ENCODE peak calls at places on chromosomes 7 and 10, in nine cellular contexts. M is stomach; L is GM13977; V is Peyer's patch; I is uterus; N is CD8-positive, alpha-beta T cell; C is AG04450; Q is suprapubic skin; U is lung. H is an unnamed sample.

GRCh38 chr7:48424731-48425130 is 253.5 kb downstream of the ABCA13 start:
- DNase-seq in U (no peak), N (no peak), V (no peak), L (peak; percentile 14), C (no peak), I (no peak), M (no peak), Q (no peak), H (no peak)

GRCh38 chr10:13587367-13587766 is 602 bp downstream of the PRPF18 start:
- DNase-seq in Q (no peak), M (no peak), L (no peak), C (no peak), I (no peak), U (no peak), N (no peak), V (no peak), H (no peak)

GRCh38 chr7:30927040-30927439 is 15.4 kb downstream of the AQP1 start:
- DNase-seq in C (no peak), N (no peak), M (no peak), Q (peak; percentile 44), I (no peak), U (peak; percentile 22), V (peak; percentile 8), L (no peak), H (no peak)

GRCh38 chr7:73606801-73607691 is 17.3 kb downstream of the MLXIPL start:
- DNase-seq in L (peak; percentile 88), Q (no peak), V (peak; percentile 31), C (no peak), I (peak; percentile 46), M (peak; percentile 59), U (peak; percentile 57), N (peak; percentile 66), H (peak; percentile 63)

GRCh38 chr10:69362471-69362954 is 54.2 kb downstream of the TACR2 start:
- DNase-seq in M (peak; percentile 61), U (peak; percentile 66), I (peak; percentile 31), V (no peak), N (no peak), L (no peak), C (peak; percentile 45), Q (no peak), H (no peak)

GRCh38 chr7:139930286-139930965 is 101.4 kb downstream of the TBXAS1 start:
- DNase-seq in V (no peak), Q (no peak), U (no peak), C (no peak), M (no peak), N (no peak), I (no peak), L (no peak), H (no peak)

GRCh38 chr7:69782917-69783684 is 184.8 kb downstream of the AUTS2 start:
- DNase-seq in V (no peak), I (peak; percentile 64), U (peak; percentile 38), L (no peak), M (no peak), Q (no peak), N (no peak), C (no peak), H (no peak)

GRCh38 chr7:47454961-47455871 is 126.7 kb downstream of the TNS3 start:
- DNase-seq in Q (no peak), I (no peak), V (no peak), N (no peak), L (no peak), U (no peak), C (no peak), M (no peak), H (no peak)

GRCh38 chr7:34759477-34760125 is 101.6 kb downstream of the NPSR1 start:
- DNase-seq in N (no peak), V (no peak), L (no peak), I (no peak), Q (no peak), M (no peak), C (no peak), U (no peak), H (no peak)

GRCh38 chr7:35257251-35258124 is 3.6 kb upstream of the TBX20 start:
- DNase-seq in I (no peak), C (no peak), Q (no peak), V (no peak), N (no peak), U (no peak), M (no peak), L (no peak), H (no peak)

GRCh38 chr7:42671627-42672026 is 240.2 kb downstream of the C7orf25 start:
- DNase-seq in N (no peak), C (no peak), I (no peak), L (no peak), M (no peak), U (no peak), Q (no peak), V (no peak), H (no peak)

GRCh38 chr10:93820434-93820833 is 62.7 kb downstream of the LGI1 start:
- DNase-seq in Q (no peak), I (no peak), L (no peak), U (no peak), N (no peak), V (no peak), M (no peak), C (no peak), H (no peak)

GRCh38 chr10:1829712-1830111 is 92.4 kb upstream of the ADARB2 start:
- DNase-seq in U (no peak), N (no peak), M (no peak), C (no peak), I (no peak), L (no peak), V (no peak), Q (no peak), H (no peak)

GRCh38 chr7:26397786-26398435 is 106.2 kb downstream of the SNX10 start:
- DNase-seq in V (peak; percentile 54), C (no peak), I (no peak), Q (no peak), U (peak; percentile 33), L (peak; percentile 58), N (no peak), M (no peak), H (peak; percentile 34)

GRCh38 chr10:28387141-28387540 is 84.3 kb upstream of the MPP7 start:
- DNase-seq in M (no peak), Q (no peak), U (no peak), C (no peak), I (no peak), V (no peak), L (no peak), N (no peak), H (no peak)

DNA sequence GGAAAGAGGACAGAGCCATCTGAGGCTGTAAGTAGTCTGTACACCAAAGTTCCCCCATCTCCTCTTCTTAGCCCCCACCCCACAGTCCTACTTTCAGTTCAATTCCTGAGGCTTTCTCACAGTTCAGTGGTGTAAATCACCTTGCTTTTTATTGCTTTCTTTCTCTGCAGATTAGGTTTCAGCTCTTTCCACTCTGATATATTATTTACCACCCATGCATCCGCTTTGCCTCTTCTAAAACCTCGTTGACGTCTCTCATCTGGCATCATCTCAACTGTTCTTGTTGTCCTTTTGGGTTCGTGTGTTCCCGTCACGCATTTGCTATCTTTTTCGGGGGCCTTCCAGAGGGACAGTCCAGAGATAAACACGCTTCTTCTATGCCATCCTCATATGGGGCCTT is 597.9 kb upstream of the DPP6 start:
- DNase-seq in N (no peak), I (no peak), M (no peak), Q (no peak), L (no peak), C (no peak), U (no peak), V (no peak), H (no peak)
- TF ChIP-seq CTCF in N (no peak), I (no peak), M (no peak), Q (no peak), L (no peak), C (no peak), U (no peak), V (no peak), H (no peak)

DNA sequence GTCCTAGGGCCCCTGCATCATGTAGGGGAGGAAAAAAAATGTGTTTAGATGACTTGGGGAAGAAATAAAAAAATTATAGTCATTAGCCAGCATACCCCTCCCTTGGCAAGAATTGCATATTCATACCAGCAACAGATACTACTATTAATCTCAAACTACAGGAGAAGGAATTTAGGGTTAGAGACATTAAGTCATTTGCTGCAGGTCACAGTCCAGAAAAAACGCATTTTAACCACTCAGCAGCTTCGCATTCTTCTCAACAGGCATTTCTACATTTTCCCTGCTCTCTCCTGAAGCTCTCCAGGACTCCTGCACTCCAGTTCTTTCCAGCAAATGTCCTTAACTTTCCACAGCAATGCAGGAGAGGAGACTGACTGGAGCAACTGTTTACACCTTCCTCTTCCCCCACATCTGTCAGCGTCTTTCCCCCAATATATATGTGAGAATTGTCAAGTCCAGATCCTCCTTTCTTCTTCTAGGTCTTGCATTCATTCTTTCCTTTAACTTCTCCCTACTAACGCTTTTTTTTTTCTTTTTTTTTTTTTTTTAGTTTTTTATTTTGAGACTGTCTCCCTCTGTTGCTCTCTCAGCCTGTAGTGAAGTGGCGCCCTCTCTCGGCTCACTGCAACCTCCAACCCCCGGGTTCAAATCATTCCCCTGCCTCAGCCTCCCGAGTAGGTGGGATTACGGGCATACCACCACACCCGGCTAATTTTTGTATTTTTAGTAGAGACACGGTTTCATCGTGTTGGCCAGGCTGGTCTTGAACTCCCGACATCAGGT is 35.6 kb downstream of the PRPS1L1 start:
- DNase-seq in I (no peak), M (no peak), U (no peak), Q (no peak), V (no peak), C (no peak), N (no peak), L (no peak), H (no peak)
- TF ChIP-seq CTCF in I (no peak), M (no peak), U (no peak), Q (no peak), V (peak; percentile 10), C (peak; percentile 20), N (no peak), L (peak; percentile 58), H (no peak)

DNA sequence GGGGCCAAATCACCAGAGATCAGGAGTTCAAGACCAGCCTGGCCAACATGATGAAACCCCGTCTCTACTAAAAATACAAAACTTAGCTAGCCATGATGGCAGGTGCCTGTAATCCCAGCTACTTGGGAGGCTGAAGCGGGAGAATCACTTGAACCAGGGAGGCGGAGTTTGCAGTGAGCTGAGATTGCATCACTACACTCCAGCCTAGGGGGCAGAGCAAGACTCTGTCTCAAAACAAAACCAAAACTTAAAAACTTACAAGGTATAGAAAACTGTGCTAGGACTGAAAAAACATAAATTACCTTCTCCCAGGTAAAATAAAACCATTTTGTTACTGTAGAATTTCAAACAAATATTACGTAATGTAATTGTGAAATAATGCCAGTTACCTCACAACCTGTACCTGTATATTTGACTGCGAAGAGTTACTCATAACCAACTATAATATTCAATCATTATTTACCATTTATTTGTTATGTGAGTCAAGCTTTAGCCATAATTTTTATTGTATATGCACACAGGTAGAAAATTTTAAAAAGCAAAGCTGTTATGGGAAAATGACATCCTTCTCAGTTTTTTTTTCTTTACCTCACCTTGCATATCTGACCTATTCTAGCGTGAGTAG is 180.9 kb downstream of the SEMA3A start:
- DNase-seq in M (no peak), I (no peak), V (no peak), N (no peak), U (no peak), Q (no peak), L (no peak), C (no peak), H (no peak)
- TF ChIP-seq CTCF in M (no peak), I (no peak), V (no peak), N (no peak), U (no peak), Q (no peak), L (no peak), C (no peak), H (no peak)

DNA sequence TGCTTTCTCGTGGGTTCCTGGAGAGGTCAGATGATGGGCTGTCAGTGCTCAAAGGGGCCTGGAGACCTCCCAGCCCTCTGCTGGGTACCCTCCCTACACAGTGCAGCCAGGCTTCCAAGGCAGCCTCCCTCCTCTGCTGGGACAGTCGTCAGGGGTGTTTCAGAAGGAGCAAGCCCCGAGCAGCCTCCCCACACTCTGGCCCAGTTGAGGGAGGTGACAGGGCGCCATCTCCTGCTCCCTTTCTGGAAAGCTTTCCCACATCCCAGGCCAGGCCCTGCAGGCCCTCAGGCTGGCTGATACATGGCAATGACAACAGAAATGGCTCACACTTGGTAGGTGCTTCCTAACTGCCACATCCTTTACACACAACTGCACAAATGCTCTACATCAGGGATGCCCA is 32.1 kb downstream of the KCNMA1 start:
- DNase-seq in I (no peak), Q (no peak), M (no peak), V (no peak), N (no peak), U (no peak), L (no peak), C (no peak), H (no peak)
- TF ChIP-seq CTCF in I (no peak), Q (no peak), M (no peak), V (no peak), N (no peak), U (no peak), L (no peak), C (no peak), H (no peak)

H was measured in mesothelial cell of epicardium.